ENCODE peak calls at places on chromosome 19, in four cellular contexts. X is transverse colon, L is A549, N is tibial nerve. T is an unnamed sample.

GRCh38 chr19:16363852-16364230 is 39.2 kb downstream of the KLF2 start:
- DNase-seq in X (no peak), L (no peak), N (no peak), T (no peak)

GRCh38 chr19:45800009-45800553 is 7.4 kb upstream of the DMWD start:
- DNase-seq in X (no peak), L (peak), N (no peak), T (no peak)

GRCh38 chr19:11205939-11206570 is 8.7 kb upstream of the KANK2 start:
- DNase-seq in X (no peak), L (no peak), N (no peak), T (no peak)

GRCh38 chr19:38616265-38616664 is 1.5 kb downstream of the MAP4K1 start:
- DNase-seq in X (no peak), L (no peak), N (no peak), T (no peak)

GRCh38 chr19:13764101-13764807 is at the start of gene MRI1:
- DNase-seq in X (peak), L (peak), N (peak), T (peak)

GRCh38 chr19:30163663-30164062 is 208.5 kb upstream of the ZNF536 start:
- DNase-seq in X (no peak), L (no peak), N (no peak), T (no peak)

GRCh38 chr19:52703917-52704316 is 30.9 kb downstream of the ZNF611 start:
- DNase-seq in X (no peak), L (no peak), N (no peak), T (no peak)

GRCh38 chr19:5881543-5882299 is 11.4 kb upstream of the FUT5 start:
- DNase-seq in X (no peak), L (no peak), N (no peak), T (no peak)

GRCh38 chr19:11652492-11652891 is 55.2 kb downstream of the ZNF627 start:
- DNase-seq in X (no peak), L (peak), N (no peak), T (no peak)

GRCh38 chr19:50495020-50495531 is 15.9 kb downstream of the JOSD2 start:
- DNase-seq in X (no peak), L (no peak), N (no peak), T (no peak)

GRCh38 chr19:10780368-10780767 is 55.6 kb downstream of the TMED1 start:
- DNase-seq in X (peak), L (no peak), N (no peak), T (no peak)

GRCh38 chr19:13022859-13023636 is 27.8 kb downstream of the NFIX start:
- DNase-seq in X (peak), L (no peak), N (peak), T (peak)

GRCh38 chr19:31589109-31589508 is 239.9 kb upstream of the TSHZ3 start:
- DNase-seq in X (no peak), L (no peak), N (no peak), T (no peak)

GRCh38 chr19:50870417-50871089 is 2.7 kb upstream of the KLK2 start:
- DNase-seq in X (no peak), L (peak), N (no peak), T (no peak)

GRCh38 chr19:53642381-53643099 is 10.7 kb downstream of the DPRX start:
- DNase-seq in X (no peak), L (no peak), N (no peak), T (no peak)

GRCh38 chr19:31418055-31418454 is 68.8 kb upstream of the TSHZ3 start:
- DNase-seq in X (no peak), L (no peak), N (no peak), T (no peak)

GRCh38 chr19:28171983-28172382 is 1041.0 kb downstream of the UQCRFS1 start:
- DNase-seq in X (no peak), L (no peak), N (no peak), T (no peak)

GRCh38 chr19:31351212-31352193 is 2.3 kb upstream of the TSHZ3 start:
- DNase-seq in X (peak), L (peak), N (no peak), T (no peak)

GRCh38 chr19:29687244-29687896 is 22.1 kb downstream of the PLEKHF1 start:
- DNase-seq in X (no peak), L (peak), N (no peak), T (no peak)

GRCh38 chr19:29942404-29943261 is 594 bp downstream of the URI1 start:
- DNase-seq in X (peak), L (no peak), N (no peak), T (peak)

GRCh38 chr19:32407004-32407992 is 1.7 kb downstream of the DPY19L3 start:
- DNase-seq in X (peak), L (no peak), N (no peak), T (peak)

GRCh38 chr19:10998045-10998533 is 37.3 kb downstream of the SMARCA4 start:
- DNase-seq in X (peak), L (no peak), N (peak), T (no peak)

GRCh38 chr19:14432817-14433453 is at the start of gene PKN1:
- DNase-seq in X (peak), L (peak), N (no peak), T (peak)

GRCh38 chr19:49639401-49640112 is 386 bp downstream of the RRAS start:
- DNase-seq in X (peak), L (no peak), N (no peak), T (no peak)

GRCh38 chr19:12092065-12092867 is 27.7 kb downstream of the ZNF844 start:
- DNase-seq in X (peak), L (no peak), N (peak), T (peak)

GRCh38 chr19:48645652-48646191 is at the start of gene CA11:
- DNase-seq in X (no peak), L (peak), N (no peak), T (no peak)

GRCh38 chr19:40799558-40800338 is 757 bp downstream of the EGLN2 start:
- DNase-seq in X (no peak), L (no peak), N (no peak), T (peak)

GRCh38 chr19:14555918-14556661 is 15.8 kb downstream of the NDUFB7 start:
- DNase-seq in X (no peak), L (no peak), N (no peak), T (no peak)

GRCh38 chr19:11264452-11265176 is 2.3 kb upstream of the DOCK6 start:
- DNase-seq in X (peak), L (peak), N (no peak), T (peak)

GRCh38 chr19:16066611-16067104 is 9.6 kb upstream of the TPM4 start:
- DNase-seq in X (peak), L (peak), N (no peak), T (peak)

GRCh38 chr19:38932425-38933179 is 1.9 kb downstream of the MRPS12 start:
- DNase-seq in X (no peak), L (peak), N (no peak), T (no peak)

GRCh38 chr19:11587973-11588631 is 9.2 kb upstream of the ZNF627 start:
- DNase-seq in X (no peak), L (no peak), N (no peak), T (no peak)

GRCh38 chr19:41097302-41097701 is 9.1 kb downstream of the CYP2A13 start:
- DNase-seq in X (no peak), L (no peak), N (no peak), T (no peak)

GRCh38 chr19:45492137-45492626 is 4.7 kb downstream of the RTN2 start:
- DNase-seq in X (no peak), L (no peak), N (no peak), T (no peak)

GRCh38 chr19:9523885-9524474 is 14.5 kb downstream of the ZNF426 start:
- DNase-seq in X (no peak), L (no peak), N (no peak), T (no peak)

GRCh38 chr19:43555185-43555770 is 20.0 kb downstream of the XRCC1 start:
- DNase-seq in X (peak), L (peak), N (peak), T (peak)

GRCh38 chr19:19137556-19138109 is 645 bp downstream of the TMEM161A start:
- DNase-seq in X (no peak), L (no peak), N (no peak), T (no peak)

GRCh38 chr19:57016491-57016890 is 103.3 kb upstream of the USP29 start:
- DNase-seq in X (no peak), L (no peak), N (no peak), T (no peak)

GRCh38 chr19:37355901-37356300 is 15.0 kb upstream of the ZNF527 start:
- DNase-seq in X (no peak), L (no peak), N (no peak), T (no peak)

DNA sequence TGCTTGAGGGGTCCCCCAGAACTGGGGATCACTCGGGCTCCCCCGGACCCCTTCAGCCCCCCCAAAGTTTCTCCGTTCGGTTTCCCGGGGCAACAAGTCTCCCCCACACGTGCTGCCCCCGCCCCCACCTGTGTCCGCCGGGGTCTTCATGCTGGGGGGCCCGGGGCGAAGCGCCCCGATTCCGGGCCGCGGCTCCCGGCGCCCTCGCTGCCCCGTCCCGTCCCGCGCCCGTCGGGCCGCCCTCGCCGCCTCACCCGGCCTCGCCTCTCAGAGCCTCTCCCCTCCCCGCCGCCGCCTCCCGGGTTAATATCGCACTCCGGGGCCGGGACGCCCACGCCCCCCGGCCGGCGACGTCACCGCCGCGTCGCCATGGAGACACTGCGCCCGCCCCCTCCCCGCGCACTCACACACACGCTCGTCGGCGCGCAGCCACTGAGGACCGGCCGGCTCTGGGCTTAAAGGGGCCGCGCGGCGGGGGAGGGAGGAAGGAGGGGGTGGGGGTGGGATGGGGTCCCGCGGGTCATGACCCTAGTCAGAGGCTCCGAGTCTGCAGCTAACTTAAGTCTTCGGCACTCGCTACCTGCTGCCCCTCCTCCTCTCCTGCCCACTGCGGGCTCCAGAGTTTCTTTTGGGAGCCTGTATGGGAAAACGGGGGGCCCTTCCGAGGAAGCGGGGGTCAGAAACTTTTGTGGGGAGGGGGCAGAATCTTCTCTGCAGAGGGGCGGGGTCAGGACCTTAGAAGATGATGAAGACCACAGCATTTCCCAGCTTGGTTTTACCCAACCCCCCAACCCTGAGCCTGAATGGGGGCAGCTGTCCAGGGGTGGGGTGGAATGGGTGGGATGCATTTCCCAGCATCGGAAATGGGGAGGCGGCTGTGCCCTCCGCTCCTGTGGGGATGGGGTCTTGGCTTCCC is at the start of gene ERF:
- DNase-seq in X (peak), L (peak), N (peak), T (peak)
- TF ChIP-seq EP300 in X (no peak), L (no peak), N (peak), T (no peak)

DNA sequence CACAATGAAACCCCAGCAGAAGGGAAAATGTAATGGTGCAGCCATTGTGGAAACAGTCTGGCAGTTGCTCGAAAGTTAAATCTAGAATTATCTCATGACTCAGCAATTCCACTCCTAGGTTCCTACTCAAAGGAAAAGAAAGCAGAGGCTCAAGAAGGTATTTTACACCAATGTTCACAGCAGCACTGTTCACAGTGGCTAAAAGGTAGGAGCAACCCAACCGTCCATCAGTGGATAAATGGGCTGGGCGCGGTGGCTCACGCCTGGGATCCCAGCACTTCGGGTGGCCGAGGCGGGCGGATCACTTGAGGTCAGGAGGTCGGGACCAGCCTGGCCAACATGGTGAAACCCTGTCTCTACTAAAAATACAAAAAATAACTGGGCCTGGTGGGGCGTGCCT is 25.9 kb downstream of the ZFR2 start:
- DNase-seq in X (no peak), L (no peak), N (no peak), T (no peak)
- TF ChIP-seq EP300 in X (no peak), L (no peak), N (no peak), T (no peak)

GRCh38 chr19:34404109-34404909 is at the start of gene PDCD2L:
- DNase-seq in X (peak), L (peak), N (peak), T (peak)
- TF ChIP-seq EP300 in X (no peak), L (no peak), N (peak), T (no peak)

GRCh38 chr19:18021121-18021755 is 13.3 kb downstream of the ARRDC2 start:
- DNase-seq in X (peak), L (peak), N (peak), T (peak)

GRCh38 chr19:18027151-18027550 is 19.2 kb downstream of the ARRDC2 start:
- DNase-seq in X (no peak), L (no peak), N (no peak), T (no peak)

GRCh38 chr19:18020212-18021067 is 12.5 kb downstream of the ARRDC2 start:
- DNase-seq in X (peak), L (no peak), N (peak), T (peak)

DNA sequence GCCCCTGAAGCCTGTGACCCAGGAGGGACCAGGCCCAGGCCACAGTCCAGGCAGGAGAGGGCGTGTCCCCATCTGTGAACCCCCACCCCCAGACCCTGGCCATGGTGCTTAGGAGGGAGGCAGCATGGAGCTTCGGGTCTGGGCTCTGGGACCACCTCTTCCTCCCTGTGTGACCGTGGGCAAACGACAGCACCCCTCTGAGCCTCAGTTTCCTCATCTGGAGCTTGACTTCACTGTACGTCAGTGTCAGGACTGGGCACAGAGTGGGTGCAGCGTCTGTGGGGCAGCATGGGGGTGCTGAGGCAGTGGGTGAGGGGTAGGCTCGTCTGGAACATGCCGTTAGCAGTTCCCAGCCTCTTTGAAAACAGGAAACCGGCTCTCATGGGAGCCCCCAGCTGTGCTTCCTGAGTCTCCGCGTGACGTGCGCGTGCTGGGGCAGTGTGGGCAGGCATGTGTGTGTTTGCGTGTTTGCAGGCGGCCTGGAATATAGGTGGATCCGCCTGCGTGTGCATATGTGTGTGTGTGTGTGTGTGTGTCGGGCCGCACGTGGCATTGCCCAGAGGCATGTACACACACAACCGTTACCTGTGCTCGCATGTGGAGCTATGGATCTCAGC is 15.7 kb downstream of the ARRDC2 start:
- DNase-seq in X (peak), L (no peak), N (peak), T (peak)
- TF ChIP-seq EP300 in X (peak), L (no peak), N (peak), T (peak)

GRCh38 chr19:2387367-2388288 is 27.6 kb downstream of the TMPRSS9 start:
- DNase-seq in X (no peak), L (no peak), N (no peak), T (no peak)
- TF ChIP-seq EP300 in X (no peak), L (no peak), N (no peak), T (no peak)